ENCODE peak calls at places on chromosomes 2 and 18, in eight cellular contexts. D is right atrium auricular region, G is mammary epithelial cell, W is fibroblast of lung, J is colonic mucosa, R is GM12865, N is spleen, S is IMR-90. O is an unnamed sample.

GRCh38 chr2:232875256-232876070 is 5.4 kb downstream of the SNORC start:
- DNase-seq in R (no peak), N (no peak), D (no peak), J (peak), S (no peak), G (no peak), W (no peak), O (no peak)

GRCh38 chr2:151575338-151575737 is 158.9 kb downstream of the NEB start:
- DNase-seq in R (no peak), W (no peak), N (no peak), D (no peak), J (no peak), S (no peak), G (peak), O (no peak)

GRCh38 chr2:235810297-235810696 is 316.5 kb downstream of the AGAP1 start:
- DNase-seq in W (no peak), R (no peak), S (no peak), D (no peak), N (no peak), G (no peak), J (no peak), O (no peak)

GRCh38 chr2:156110890-156111289 is 221.6 kb downstream of the NR4A2 start:
- DNase-seq in G (peak), R (peak), N (no peak), W (no peak), J (peak), D (no peak), S (no peak), O (peak)

GRCh38 chr18:48388478-48388877 is 20.7 kb downstream of the ZBTB7C start:
- DNase-seq in J (no peak), R (no peak), G (no peak), D (no peak), S (no peak), W (peak), N (no peak), O (no peak)

GRCh38 chr2:129281761-129282160 is 697.7 kb upstream of the RAB6C start:
- DNase-seq in G (no peak), W (no peak), S (no peak), N (no peak), R (no peak), J (no peak), D (no peak), O (no peak)

GRCh38 chr2:172774302-172774701 is 38.7 kb downstream of the RAPGEF4 start:
- DNase-seq in J (no peak), R (no peak), W (no peak), N (no peak), D (no peak), G (no peak), S (no peak), O (no peak)

GRCh38 chr2:47079515-47080412 is 75.3 kb downstream of the STPG4 start:
- DNase-seq in N (peak), W (no peak), D (peak), S (no peak), G (no peak), R (no peak), J (peak), O (no peak)

GRCh38 chr2:216445489-216445888 is 33.2 kb downstream of the SMARCAL1 start:
- DNase-seq in D (no peak), G (no peak), W (no peak), N (no peak), J (no peak), S (peak), R (no peak), O (no peak)

GRCh38 chr2:190649035-190649797 is at the start of gene NAB1:
- DNase-seq in S (peak), R (peak), J (peak), N (peak), G (peak), D (no peak), W (no peak), O (peak)

GRCh38 chr18:48295586-48296311 is 113.4 kb downstream of the ZBTB7C start:
- DNase-seq in J (no peak), W (peak), D (peak), R (no peak), G (no peak), N (peak), S (no peak), O (no peak)

GRCh38 chr18:57621252-57621607 is 406 bp downstream of the NARS1 start:
- DNase-seq in W (no peak), S (no peak), G (no peak), D (no peak), R (no peak), J (no peak), N (no peak), O (no peak)

GRCh38 chr2:24190503-24190902 is 15.7 kb downstream of the FAM228A start:
- DNase-seq in S (no peak), D (no peak), R (no peak), W (no peak), J (no peak), G (no peak), N (no peak), O (no peak)

GRCh38 chr2:108288534-108289106 is at the start of gene SULT1C2:
- DNase-seq in D (no peak), N (no peak), J (peak), R (no peak), W (peak), S (peak), G (no peak), O (no peak)

GRCh38 chr2:158756331-158756730 is 38.8 kb upstream of the DAPL1 start:
- DNase-seq in J (no peak), W (no peak), G (no peak), R (no peak), N (no peak), S (peak), D (no peak), O (no peak)

GRCh38 chr2:196601430-196602306 is 37.8 kb upstream of the CCDC150 start:
- DNase-seq in W (peak), G (peak), J (no peak), S (peak), D (peak), N (no peak), R (no peak), O (no peak)

GRCh38 chr2:239181601-239182471 is 219.0 kb downstream of the HDAC4 start:
- DNase-seq in G (no peak), S (no peak), D (no peak), J (no peak), N (peak), R (no peak), W (no peak), O (no peak)

GRCh38 chr2:172311921-172312345 is 115.5 kb upstream of the ITGA6 start:
- DNase-seq in R (no peak), D (peak), S (no peak), N (no peak), G (no peak), J (no peak), W (no peak), O (no peak)

GRCh38 chr2:47221039-47221438 is 65.9 kb upstream of the STPG4 start:
- DNase-seq in D (no peak), N (no peak), J (no peak), G (no peak), S (peak), W (peak), R (no peak), O (no peak)

GRCh38 chr2:11498543-11499034 is 32.6 kb upstream of the E2F6 start:
- DNase-seq in J (peak), W (peak), G (peak), N (peak), R (peak), S (no peak), D (peak), O (peak)

GRCh38 chr2:11500702-11501303 is 33.0 kb upstream of the GREB1 start:
- DNase-seq in D (no peak), S (no peak), R (peak), W (no peak), N (no peak), G (no peak), J (no peak), O (peak)

GRCh38 chr2:11496311-11496710 is 30.4 kb upstream of the E2F6 start:
- DNase-seq in D (no peak), W (no peak), S (no peak), J (no peak), N (no peak), R (no peak), G (no peak), O (no peak)

GRCh38 chr2:11498126-11498473 is 32.1 kb upstream of the E2F6 start:
- DNase-seq in G (no peak), D (no peak), J (no peak), R (no peak), N (no peak), S (no peak), W (no peak), O (no peak)

DNA sequence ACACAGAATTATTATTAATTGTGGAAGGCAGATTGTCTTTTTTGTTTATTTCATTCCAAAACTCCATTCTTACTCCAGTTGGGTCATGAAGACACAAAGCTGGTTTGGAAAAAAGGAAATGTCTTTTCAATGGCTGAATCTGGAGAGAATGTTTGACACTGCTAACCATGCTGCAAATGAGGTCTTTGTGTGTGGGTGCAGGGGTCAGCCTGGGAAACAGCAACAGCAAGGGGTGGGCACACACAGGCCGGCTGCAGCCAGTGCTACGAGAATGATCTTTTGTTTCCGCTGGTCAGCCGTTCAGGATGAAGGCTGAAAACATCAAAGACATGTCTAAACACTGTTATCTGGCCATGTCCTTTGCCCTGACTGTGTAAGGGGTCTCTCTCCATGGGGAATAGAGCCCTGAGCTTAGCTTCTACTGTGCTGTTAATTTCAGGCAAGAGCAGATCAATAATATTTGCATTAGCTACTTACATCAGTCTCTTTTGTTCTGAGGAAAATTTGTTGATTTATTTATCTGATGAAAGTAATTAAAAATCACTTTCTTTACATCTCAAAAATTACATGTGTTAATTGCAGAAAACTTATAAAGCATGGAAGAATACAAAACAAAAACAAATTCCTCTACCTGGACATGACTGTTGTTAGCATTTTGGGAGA is 33.3 kb upstream of the E2F6 start:
- DNase-seq in S (no peak), D (no peak), R (peak), G (no peak), J (no peak), W (no peak), N (no peak), O (peak)
- H3K4me3 ChIP-seq in S (no peak), D (no peak), R (peak), G (no peak), J (no peak), W (no peak), N (no peak), O (peak)

GRCh38 chr2:227870710-227871374 is 589 bp upstream of the DAW1 start:
- DNase-seq in D (no peak), S (peak), G (no peak), J (no peak), R (no peak), N (no peak), W (peak), O (no peak)
- H3K4me3 ChIP-seq in D (peak), S (peak), G (no peak), J (peak), R (no peak), N (peak), W (peak), O (peak)

DNA sequence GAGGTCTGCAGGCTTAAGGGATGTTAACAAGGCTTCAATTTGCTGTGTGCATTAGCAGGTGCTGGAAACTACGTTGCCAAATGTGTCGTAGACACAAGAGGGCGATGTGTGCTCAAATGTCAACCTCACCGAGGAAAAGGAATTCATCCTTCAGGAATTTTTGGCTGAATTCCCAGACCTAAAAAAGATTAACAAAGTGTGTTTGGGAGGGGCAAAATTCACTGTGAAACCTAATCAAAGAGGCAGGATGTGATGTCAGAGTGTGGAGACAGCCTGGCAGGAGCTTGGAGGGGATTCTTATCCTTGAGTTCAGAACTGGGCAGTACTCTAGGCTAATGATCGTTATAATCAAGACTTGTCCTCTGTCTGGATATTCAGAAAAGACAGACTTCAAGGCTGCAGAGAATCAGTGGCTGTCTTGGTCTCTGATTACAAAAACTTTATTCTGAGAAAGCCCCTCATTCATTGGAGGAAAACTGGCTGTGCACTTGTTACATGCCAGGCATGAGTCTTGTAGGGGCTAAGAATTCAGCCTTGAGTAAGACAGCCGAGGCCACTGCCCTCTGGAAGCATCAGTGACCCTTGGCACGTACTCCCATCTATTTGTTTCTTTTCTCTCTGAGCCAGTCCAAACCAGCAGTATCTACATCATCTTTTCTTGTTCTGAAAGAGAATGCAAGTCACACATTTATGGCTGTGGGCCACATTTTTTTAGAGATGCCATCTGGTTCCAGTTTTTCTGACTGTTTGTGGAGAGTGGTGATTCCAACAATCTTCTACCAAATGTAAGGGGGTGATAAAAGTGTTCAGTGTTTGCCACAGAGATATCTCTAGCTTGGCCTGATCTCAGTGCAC is 18.7 kb upstream of the SCYGR1 start:
- DNase-seq in W (peak), J (peak), S (peak), N (no peak), R (peak), D (peak), G (peak), O (peak)
- H3K4me3 ChIP-seq in W (no peak), J (no peak), S (no peak), N (no peak), R (no peak), D (no peak), G (no peak), O (no peak)

DNA sequence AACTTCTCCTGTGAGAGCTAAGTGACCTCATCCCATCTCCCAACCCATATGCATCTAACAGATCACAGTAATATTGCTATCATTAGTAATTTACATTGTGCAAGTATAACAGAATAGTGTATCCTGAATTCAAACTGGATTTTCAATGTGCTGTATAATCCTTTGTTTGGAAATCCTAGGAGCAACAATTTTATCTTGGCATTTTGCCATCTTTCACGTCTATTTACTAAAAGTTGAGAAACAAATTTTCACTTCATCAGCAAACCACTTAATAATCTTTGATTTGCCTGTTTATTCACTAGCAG is 3.8 kb downstream of the HNRNPLL start:
- DNase-seq in N (no peak), J (no peak), G (no peak), R (no peak), D (no peak), W (peak), S (peak), O (no peak)
- H3K4me3 ChIP-seq in N (peak), J (no peak), G (no peak), R (no peak), D (no peak), W (peak), S (no peak), O (no peak)

DNA sequence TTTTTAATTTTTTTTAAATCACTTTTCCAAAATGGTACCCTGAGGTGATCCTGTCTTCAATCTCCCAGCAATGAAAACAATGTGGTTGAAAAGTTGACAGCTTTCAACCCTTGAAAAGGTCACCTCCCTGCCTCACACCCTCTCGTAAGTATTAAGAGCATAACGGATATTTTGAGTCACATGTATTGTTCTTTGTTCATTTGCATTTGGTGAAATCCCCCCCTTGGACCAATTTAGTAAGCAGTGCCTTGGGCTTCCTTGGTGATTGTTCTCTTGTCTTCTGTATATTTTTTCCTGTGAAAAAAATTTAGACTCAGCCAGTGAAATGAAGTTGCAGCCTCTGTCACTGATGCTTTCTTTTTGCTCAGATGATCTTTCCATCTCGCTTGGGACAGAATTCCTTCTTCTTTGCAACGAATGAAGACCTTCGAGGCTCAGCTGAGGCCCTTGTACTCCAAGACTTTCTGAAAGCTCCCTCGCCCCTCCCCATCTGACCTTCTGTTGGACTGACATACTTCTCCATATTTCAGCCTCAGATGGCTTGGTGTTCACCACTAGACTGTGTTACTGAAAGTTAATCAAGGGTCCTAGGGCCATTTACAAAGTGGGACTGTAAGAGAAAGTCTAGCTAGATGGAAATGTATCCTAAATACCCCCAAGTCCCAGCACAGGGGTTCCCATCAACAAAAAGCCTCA is 158.4 kb downstream of the BCL2 start:
- DNase-seq in R (peak), D (no peak), J (no peak), G (no peak), W (no peak), S (no peak), N (no peak), O (peak)
- H3K4me3 ChIP-seq in R (peak), D (no peak), J (no peak), G (no peak), W (no peak), S (no peak), N (peak), O (peak)

GRCh38 chr2:204109681-204110080 is 173.1 kb downstream of the ICOS start:
- DNase-seq in N (no peak), G (no peak), J (no peak), S (no peak), R (no peak), W (no peak), D (no peak), O (no peak)

GRCh38 chr2:204114294-204114693 is 177.7 kb downstream of the ICOS start:
- DNase-seq in D (no peak), S (no peak), J (no peak), R (no peak), G (no peak), W (no peak), N (no peak), O (no peak)

GRCh38 chr2:204108874-204109295 is 172.3 kb downstream of the ICOS start:
- DNase-seq in N (no peak), D (no peak), R (peak), G (no peak), W (no peak), S (no peak), J (no peak), O (peak)

GRCh38 chr2:204108301-204108700 is 171.7 kb downstream of the ICOS start:
- DNase-seq in G (no peak), D (no peak), S (no peak), J (no peak), W (peak), N (no peak), R (peak), O (peak)

DNA sequence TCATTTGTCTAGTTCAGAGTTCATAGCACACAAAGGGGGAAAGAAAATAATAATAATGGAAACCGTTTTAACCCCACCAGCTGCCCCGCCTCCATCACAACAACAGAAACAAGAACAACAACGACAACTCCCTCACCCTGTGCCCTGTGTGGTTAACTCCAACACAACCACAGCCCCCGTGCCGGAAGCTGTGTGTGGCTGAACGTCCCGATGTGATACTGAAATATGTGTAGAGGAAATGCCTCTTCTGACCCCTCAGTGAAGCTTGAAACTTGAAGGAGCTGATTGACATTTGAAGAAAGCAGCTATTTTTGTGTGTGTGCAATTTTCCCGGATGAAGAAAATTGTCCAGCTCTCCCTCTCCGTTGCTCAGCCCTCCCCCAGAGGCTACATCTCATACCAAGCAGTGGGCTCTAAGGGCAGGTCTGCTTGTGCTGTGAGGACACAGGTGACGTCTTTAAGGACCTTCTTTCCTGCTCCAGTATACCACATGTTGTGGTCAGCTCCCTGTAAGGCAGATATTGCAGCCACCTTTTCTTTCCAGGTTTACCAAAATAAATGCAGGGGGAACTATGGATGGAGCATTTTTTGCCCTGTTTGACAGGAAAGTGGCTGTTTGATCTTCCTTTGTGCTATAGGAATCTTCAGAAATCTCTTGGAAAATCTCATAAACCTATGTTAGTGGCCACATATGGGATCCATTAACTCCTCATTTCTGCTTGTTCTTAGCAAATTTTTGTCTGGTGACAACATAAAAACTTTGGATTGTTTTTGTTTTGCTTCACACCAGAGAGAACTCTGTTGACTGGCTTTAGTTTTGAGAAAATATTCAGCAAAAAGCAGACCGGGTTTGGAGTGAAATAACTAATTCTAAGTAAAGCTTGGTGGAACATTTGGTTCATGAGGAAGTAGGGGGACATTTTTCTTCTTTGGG is 174.0 kb downstream of the ICOS start:
- DNase-seq in W (peak), S (no peak), R (peak), N (peak), D (no peak), J (no peak), G (no peak), O (peak)
- H3K4me3 ChIP-seq in W (no peak), S (no peak), R (no peak), N (peak), D (no peak), J (no peak), G (no peak), O (peak)

O was measured in MM.1S.